ENCODE peak calls at places on chromosomes 11 and 22, in six cellular contexts. One of them, this sample, is unnamed.
A peak's percentile ranks its signal among the peaks of the same experiment; 100 is the strongest.

GRCh38 chr22:23216331-23217170 is 36.2 kb downstream of the BCR start:
- DNase-seq in spleen: peak; percentile 77
- DNase-seq in cardiac muscle cell: no peak
- DNase-seq in sigmoid colon: no peak
- DNase-seq in body of pancreas: no peak
- DNase-seq in IMR-90: no peak
- DNase-seq in this sample: no peak

GRCh38 chr11:117837070-117837776 is 12.7 kb upstream of the FXYD2 start:
- DNase-seq in body of pancreas: no peak
- DNase-seq in IMR-90: no peak
- DNase-seq in spleen: peak; percentile 51
- DNase-seq in cardiac muscle cell: no peak
- DNase-seq in sigmoid colon: peak; percentile 56
- DNase-seq in this sample: peak; percentile 62

GRCh38 chr22:20606041-20606783 is 98.8 kb downstream of the MED15 start:
- DNase-seq in body of pancreas: peak; percentile 93
- DNase-seq in IMR-90: peak; percentile 59
- DNase-seq in spleen: peak; percentile 88
- DNase-seq in sigmoid colon: no peak
- DNase-seq in cardiac muscle cell: peak; percentile 77
- DNase-seq in this sample: no peak

GRCh38 chr11:105670811-105671210 is 60.9 kb downstream of the GRIA4 start:
- DNase-seq in cardiac muscle cell: no peak
- DNase-seq in sigmoid colon: no peak
- DNase-seq in spleen: no peak
- DNase-seq in body of pancreas: no peak
- DNase-seq in IMR-90: peak; percentile 9
- DNase-seq in this sample: no peak

GRCh38 chr11:115112779-115113178 is 391.4 kb downstream of the CADM1 start:
- DNase-seq in spleen: no peak
- DNase-seq in sigmoid colon: no peak
- DNase-seq in cardiac muscle cell: no peak
- DNase-seq in body of pancreas: no peak
- DNase-seq in IMR-90: no peak
- DNase-seq in this sample: no peak

GRCh38 chr22:38873469-38874411 is 1.7 kb upstream of the CBX6 start:
- DNase-seq in spleen: no peak
- DNase-seq in cardiac muscle cell: no peak
- DNase-seq in IMR-90: no peak
- DNase-seq in sigmoid colon: peak; percentile 53
- DNase-seq in body of pancreas: no peak
- DNase-seq in this sample: no peak

GRCh38 chr11:46755962-46756361 is 36.9 kb downstream of the F2 start:
- DNase-seq in body of pancreas: no peak
- DNase-seq in IMR-90: no peak
- DNase-seq in sigmoid colon: no peak
- DNase-seq in cardiac muscle cell: peak; percentile 8
- DNase-seq in spleen: no peak
- DNase-seq in this sample: no peak

GRCh38 chr11:110147965-110148709 is 54.9 kb downstream of the ZC3H12C start:
- DNase-seq in body of pancreas: no peak
- DNase-seq in cardiac muscle cell: peak; percentile 93
- DNase-seq in spleen: no peak
- DNase-seq in IMR-90: peak; percentile 92
- DNase-seq in sigmoid colon: no peak
- DNase-seq in this sample: no peak

GRCh38 chr22:17945851-17946690 is 78.3 kb downstream of the MICAL3 start:
- DNase-seq in sigmoid colon: peak; percentile 54
- DNase-seq in spleen: no peak
- DNase-seq in cardiac muscle cell: no peak
- DNase-seq in body of pancreas: no peak
- DNase-seq in IMR-90: no peak
- DNase-seq in this sample: no peak

GRCh38 chr11:22337571-22338464 is at the start of gene SLC17A6:
- DNase-seq in sigmoid colon: no peak
- DNase-seq in IMR-90: peak; percentile 8
- DNase-seq in spleen: no peak
- DNase-seq in body of pancreas: peak; percentile 12
- DNase-seq in cardiac muscle cell: peak; percentile 58
- DNase-seq in this sample: no peak

GRCh38 chr11:14980854-14981253 is 8.7 kb upstream of the CALCA start:
- DNase-seq in IMR-90: peak; percentile 69
- DNase-seq in spleen: no peak
- DNase-seq in cardiac muscle cell: peak; percentile 63
- DNase-seq in sigmoid colon: no peak
- DNase-seq in body of pancreas: no peak
- DNase-seq in this sample: no peak

GRCh38 chr22:47713880-47714452 is 951.5 kb downstream of the TBC1D22A start:
- DNase-seq in sigmoid colon: no peak
- DNase-seq in spleen: peak; percentile 51
- DNase-seq in cardiac muscle cell: no peak
- DNase-seq in body of pancreas: no peak
- DNase-seq in IMR-90: no peak
- DNase-seq in this sample: no peak

GRCh38 chr11:13140028-13140870 is 131.1 kb downstream of the RASSF10 start:
- DNase-seq in sigmoid colon: no peak
- DNase-seq in spleen: no peak
- DNase-seq in IMR-90: peak; percentile 26
- DNase-seq in cardiac muscle cell: peak; percentile 41
- DNase-seq in body of pancreas: peak; percentile 89
- DNase-seq in this sample: no peak

GRCh38 chr11:107999759-108000455 is 8.8 kb upstream of the CUL5 start:
- DNase-seq in IMR-90: peak; percentile 28
- DNase-seq in spleen: no peak
- DNase-seq in cardiac muscle cell: peak; percentile 71
- DNase-seq in body of pancreas: no peak
- DNase-seq in sigmoid colon: no peak
- DNase-seq in this sample: no peak

GRCh38 chr11:79331251-79331901 is 109.5 kb downstream of the TENM4 start:
- DNase-seq in cardiac muscle cell: no peak
- DNase-seq in spleen: no peak
- DNase-seq in IMR-90: no peak
- DNase-seq in body of pancreas: no peak
- DNase-seq in sigmoid colon: no peak
- DNase-seq in this sample: no peak

GRCh38 chr11:3145206-3145520 is 19.9 kb downstream of the OSBPL5 start:
- DNase-seq in cardiac muscle cell: no peak
- DNase-seq in spleen: no peak
- DNase-seq in body of pancreas: no peak
- DNase-seq in IMR-90: no peak
- DNase-seq in sigmoid colon: no peak
- DNase-seq in this sample: no peak

GRCh38 chr11:75784085-75784478 is 15.5 kb downstream of the DGAT2 start:
- DNase-seq in body of pancreas: no peak
- DNase-seq in spleen: no peak
- DNase-seq in cardiac muscle cell: no peak
- DNase-seq in IMR-90: no peak
- DNase-seq in sigmoid colon: no peak
- DNase-seq in this sample: no peak

GRCh38 chr11:27830206-27830605 is 130.0 kb upstream of the BDNF start:
- DNase-seq in body of pancreas: no peak
- DNase-seq in IMR-90: no peak
- DNase-seq in cardiac muscle cell: no peak
- DNase-seq in sigmoid colon: no peak
- DNase-seq in spleen: no peak
- DNase-seq in this sample: no peak

GRCh38 chr22:30605449-30606110 is 1.4 kb upstream of the TCN2 start:
- DNase-seq in spleen: no peak
- DNase-seq in body of pancreas: peak; percentile 61
- DNase-seq in IMR-90: peak; percentile 25
- DNase-seq in cardiac muscle cell: peak; percentile 61
- DNase-seq in sigmoid colon: no peak
- DNase-seq in this sample: no peak

GRCh38 chr11:67648140-67648795 is 2.3 kb downstream of the ACY3 start:
- DNase-seq in spleen: peak; percentile 91
- DNase-seq in body of pancreas: peak; percentile 76
- DNase-seq in IMR-90: no peak
- DNase-seq in cardiac muscle cell: no peak
- DNase-seq in sigmoid colon: no peak
- DNase-seq in this sample: no peak
- TF ChIP-seq CTCF in spleen: peak; percentile 61
- TF ChIP-seq CTCF in body of pancreas: peak; percentile 13
- TF ChIP-seq CTCF in IMR-90: no peak
- TF ChIP-seq CTCF in cardiac muscle cell: peak; percentile 14
- TF ChIP-seq CTCF in sigmoid colon: no peak
- TF ChIP-seq CTCF in this sample: no peak

GRCh38 chr22:31681625-31682345 is 19.8 kb upstream of the PISD start:
- DNase-seq in spleen: no peak
- DNase-seq in body of pancreas: no peak
- DNase-seq in IMR-90: peak; percentile 60
- DNase-seq in cardiac muscle cell: peak; percentile 54
- DNase-seq in sigmoid colon: peak; percentile 50
- DNase-seq in this sample: no peak
- H3K27ac ChIP-seq in spleen: no peak overlapping the region
- H3K27ac ChIP-seq in body of pancreas: peak overlapping the region; percentile 54
- H3K27ac ChIP-seq in IMR-90: peak overlapping the region; percentile 65
- H3K27ac ChIP-seq in cardiac muscle cell: no peak overlapping the region
- H3K27ac ChIP-seq in sigmoid colon: peak overlapping the region; percentile 73
- H3K27ac ChIP-seq in this sample: peak overlapping the region; percentile 62

GRCh38 chr11:70317576-70318305 is 47.3 kb downstream of the PPFIA1 start:
- DNase-seq in sigmoid colon: no peak
- DNase-seq in IMR-90: no peak
- DNase-seq in spleen: no peak
- DNase-seq in cardiac muscle cell: no peak
- DNase-seq in body of pancreas: no peak
- DNase-seq in this sample: no peak

GRCh38 chr11:70314730-70315129 is 44.2 kb downstream of the PPFIA1 start:
- DNase-seq in cardiac muscle cell: no peak
- DNase-seq in IMR-90: no peak
- DNase-seq in sigmoid colon: peak; percentile 45
- DNase-seq in spleen: no peak
- DNase-seq in body of pancreas: no peak
- DNase-seq in this sample: no peak

GRCh38 chr11:70313945-70314344 is 43.5 kb downstream of the PPFIA1 start:
- DNase-seq in spleen: no peak
- DNase-seq in body of pancreas: no peak
- DNase-seq in IMR-90: no peak
- DNase-seq in sigmoid colon: no peak
- DNase-seq in cardiac muscle cell: no peak
- DNase-seq in this sample: no peak

GRCh38 chr11:70312401-70313357 is 42.2 kb downstream of the PPFIA1 start:
- DNase-seq in spleen: no peak
- DNase-seq in body of pancreas: no peak
- DNase-seq in sigmoid colon: peak; percentile 33
- DNase-seq in cardiac muscle cell: no peak
- DNase-seq in IMR-90: no peak
- DNase-seq in this sample: no peak

DNA sequence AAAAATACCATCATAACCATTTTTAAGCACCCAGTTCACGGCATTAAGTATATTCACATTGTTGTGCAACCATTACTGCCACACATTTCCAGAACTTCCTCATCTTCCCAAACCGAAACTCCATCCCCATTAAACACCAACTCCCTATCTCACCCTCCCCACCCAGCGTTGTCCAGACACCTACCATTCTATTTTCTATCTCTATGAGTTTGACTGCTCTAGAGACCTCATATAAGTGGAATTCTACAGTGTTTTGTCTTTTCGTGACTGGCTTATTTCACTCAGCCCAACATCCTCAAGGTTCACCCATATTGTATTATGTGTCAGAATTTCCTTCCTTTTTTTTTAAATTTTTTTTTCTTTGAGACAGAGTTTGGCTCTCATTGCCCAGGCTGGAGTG is 45.2 kb downstream of the PPFIA1 start:
- DNase-seq in IMR-90: no peak
- DNase-seq in body of pancreas: no peak
- DNase-seq in spleen: no peak
- DNase-seq in cardiac muscle cell: no peak
- DNase-seq in sigmoid colon: peak; percentile 18
- DNase-seq in this sample: no peak
- H3K4me3 ChIP-seq in IMR-90: no peak overlapping the region
- H3K4me3 ChIP-seq in body of pancreas: no peak overlapping the region
- H3K4me3 ChIP-seq in spleen: no peak overlapping the region
- H3K4me3 ChIP-seq in cardiac muscle cell: no peak overlapping the region
- H3K4me3 ChIP-seq in sigmoid colon: no peak overlapping the region
- H3K4me3 ChIP-seq in this sample: no peak overlapping the region

DNA sequence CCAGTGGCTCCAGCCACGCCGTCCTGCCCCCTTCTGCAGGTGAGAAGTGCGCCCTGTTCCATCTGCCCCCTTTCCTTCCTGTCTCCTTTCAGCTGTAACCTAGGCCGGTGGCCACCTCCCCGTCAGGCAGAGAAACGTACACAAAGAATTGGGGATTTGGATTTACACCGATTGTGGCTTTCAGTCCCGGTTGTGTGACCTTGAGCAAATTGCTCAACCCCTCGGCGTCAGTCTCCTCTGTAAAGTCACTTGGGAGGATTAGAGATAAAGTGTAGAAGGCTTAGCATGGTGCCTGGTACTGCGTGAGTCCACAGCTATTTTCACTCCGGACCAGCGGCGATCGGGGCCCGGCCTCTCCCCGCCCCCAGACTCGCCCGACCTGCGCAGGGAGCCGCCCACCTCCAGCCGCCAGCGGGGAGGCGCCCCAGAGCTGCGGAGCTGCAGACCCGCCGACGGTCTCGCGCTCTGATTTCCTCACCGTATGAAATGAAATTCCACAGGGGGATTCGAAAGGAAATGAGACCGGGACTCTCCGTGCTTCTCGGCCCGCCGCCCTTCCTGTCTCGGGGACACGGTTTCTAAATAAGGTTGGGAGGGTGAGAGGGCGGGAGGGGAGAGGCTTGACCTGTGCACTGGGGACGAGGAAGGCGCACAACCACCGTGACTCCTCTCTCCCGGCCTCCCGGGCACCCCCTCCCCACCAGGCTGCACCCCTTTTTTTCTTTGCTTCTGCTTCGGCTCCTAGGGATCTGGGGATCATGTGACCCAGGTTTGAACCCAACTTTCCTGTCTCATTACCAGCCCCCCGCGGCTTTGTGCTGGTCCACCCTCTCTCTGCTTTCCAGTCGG is 703 bp upstream of the FZD4 start:
- DNase-seq in IMR-90: peak; percentile 61
- DNase-seq in cardiac muscle cell: peak; percentile 89
- DNase-seq in body of pancreas: peak; percentile 84
- DNase-seq in spleen: peak; percentile 90
- DNase-seq in sigmoid colon: peak; percentile 93
- DNase-seq in this sample: peak; percentile 95
- TF ChIP-seq CTCF in IMR-90: peak; percentile 34
- TF ChIP-seq CTCF in cardiac muscle cell: peak; percentile 16
- TF ChIP-seq CTCF in body of pancreas: peak; percentile 16
- TF ChIP-seq CTCF in spleen: peak; percentile 40
- TF ChIP-seq CTCF in sigmoid colon: no peak
- TF ChIP-seq CTCF in this sample: no peak